ENCODE peak calls at places on chromosomes 4 and X, in five cellular contexts. Q is A549, O is NCI-H446, Z is kidney epithelial cell, I is M059J. M is an unnamed sample.
A peak's percentile ranks its signal among the peaks of the same experiment; 100 is the strongest.

GRCh38 chrX:122907375-122907774 is 276.7 kb upstream of the GRIA3 start:
- DNase-seq in Q (no peak), O (no peak), Z (no peak), I (no peak), M (no peak)

GRCh38 chr4:108466936-108467902 is 153.2 kb upstream of the RPL34 start:
- DNase-seq in Q (no peak), O (no peak), Z (peak; percentile 68), I (peak; percentile 78), M (no peak)

GRCh38 chr4:105894570-105895323 is 524 bp upstream of the NPNT start:
- DNase-seq in Q (no peak), O (peak; percentile 41), Z (no peak), I (peak; percentile 34), M (no peak)

GRCh38 chr4:118113220-118113619 is 78.9 kb downstream of the NDST3 start:
- DNase-seq in Q (no peak), O (no peak), Z (no peak), I (no peak), M (no peak)

GRCh38 chrX:129544780-129545179 is 4.7 kb downstream of the OCRL start:
- DNase-seq in Q (no peak), O (no peak), Z (no peak), I (no peak), M (no peak)

GRCh38 chr4:186191266-186192067 is at the start of gene CYP4V2:
- DNase-seq in Q (peak; percentile 42), O (no peak), Z (peak; percentile 10), I (peak; percentile 67), M (peak; percentile 75)

GRCh38 chrX:118603981-118604380 is 108.4 kb downstream of the DOCK11 start:
- DNase-seq in Q (peak; percentile 53), O (peak; percentile 61), Z (no peak), I (peak; percentile 70), M (no peak)

GRCh38 chr4:187268940-187269339 is 545.3 kb upstream of the FAT1 start:
- DNase-seq in Q (no peak), O (no peak), Z (no peak), I (peak; percentile 81), M (no peak)

GRCh38 chr4:139555705-139556070 is 331 bp downstream of the SETD7 start:
- DNase-seq in Q (no peak), O (no peak), Z (no peak), I (no peak), M (no peak)